ENCODE peak calls at places on chromosomes 16 and 17, in eight cellular contexts. C is NCI-H1417, L is tibial nerve, N is naive B cell, R is cardiac fibroblast, V is midbrain, A is WTC11, H is posterior cingulate gyrus. J is an unnamed sample.

GRCh38 chr16:63458842-63459241 is 1422.6 kb upstream of the CDH8 start:
- DNase-seq in C (no peak), A (no peak), H (no peak), N (no peak), R (no peak), L (no peak), V (no peak), J (no peak)

GRCh38 chr16:1509307-1510221 is 16.4 kb downstream of the TELO2 start:
- DNase-seq in C (no peak), N (no peak), L (no peak), A (no peak), V (no peak), H (no peak), R (no peak), J (no peak)

GRCh38 chr17:68290268-68290954 is 516 bp downstream of the SLC16A6 start:
- DNase-seq in V (no peak), A (peak; percentile 65), N (peak; percentile 54), R (no peak), H (peak; percentile 81), C (peak; percentile 43), L (no peak), J (peak; percentile 82)

GRCh38 chr17:76793775-76794174 is 55.9 kb downstream of the MFSD11 start:
- DNase-seq in H (no peak), L (no peak), R (peak; percentile 38), C (peak; percentile 71), V (no peak), A (no peak), N (no peak), J (peak; percentile 59)

GRCh38 chr16:8355714-8356113 is 234.6 kb downstream of the TMEM114 start:
- DNase-seq in H (no peak), V (peak; percentile 8), N (no peak), A (no peak), C (no peak), L (no peak), R (no peak), J (peak; percentile 56)

GRCh38 chr16:83586036-83586810 is 221.6 kb upstream of the HSBP1 start:
- DNase-seq in C (peak; percentile 76), V (no peak), R (no peak), A (no peak), L (no peak), N (no peak), H (no peak), J (no peak)

GRCh38 chr16:89375021-89375420 is 115.3 kb downstream of the ANKRD11 start:
- DNase-seq in V (no peak), C (peak; percentile 82), N (peak; percentile 79), R (no peak), A (no peak), L (no peak), H (no peak), J (no peak)

GRCh38 chr17:61786088-61786487 is 77.2 kb downstream of the BRIP1 start:
- DNase-seq in H (no peak), C (peak; percentile 23), N (no peak), V (no peak), A (no peak), L (no peak), R (no peak), J (no peak)

GRCh38 chr16:2776500-2777139 is 460 bp downstream of the ELOB start:
- DNase-seq in R (no peak), C (peak; percentile 69), V (peak; percentile 41), L (no peak), N (no peak), H (peak; percentile 69), A (peak; percentile 37), J (no peak)

GRCh38 chr17:81927145-81927652 is 336 bp downstream of the MAFG start:
- DNase-seq in V (no peak), C (peak; percentile 54), H (no peak), N (no peak), A (no peak), L (no peak), R (no peak), J (no peak)

GRCh38 chr17:78889525-78889924 is 13.5 kb downstream of the CEP295NL start:
- DNase-seq in L (no peak), A (no peak), H (no peak), C (no peak), V (no peak), N (peak; percentile 76), R (no peak), J (no peak)

GRCh38 chr16:85906349-85906748 is 7.4 kb downstream of the IRF8 start:
- DNase-seq in L (no peak), R (no peak), C (no peak), H (no peak), N (no peak), A (no peak), V (no peak), J (peak; percentile 28)

GRCh38 chr17:29376667-29377268 is 13.4 kb upstream of the TAOK1 start:
- DNase-seq in C (no peak), V (peak; percentile 91), N (no peak), L (no peak), A (no peak), H (peak; percentile 93), R (peak; percentile 91), J (peak; percentile 59)

GRCh38 chr17:32697728-32698625 is 178.9 kb downstream of the MYO1D start:
- DNase-seq in R (no peak), N (no peak), L (no peak), C (no peak), A (no peak), H (no peak), V (no peak), J (no peak)

GRCh38 chr17:32609085-32609484 is 122.3 kb downstream of the CDK5R1 start:
- DNase-seq in R (no peak), L (no peak), H (no peak), C (peak; percentile 61), A (no peak), N (peak; percentile 75), V (no peak), J (peak; percentile 22)

GRCh38 chr17:10053976-10054551 is 144.3 kb downstream of the GAS7 start:
- DNase-seq in L (no peak), N (no peak), V (no peak), A (no peak), C (no peak), H (no peak), R (no peak), J (no peak)

GRCh38 chr16:70746040-70746707 is 54.8 kb downstream of the VAC14 start:
- DNase-seq in N (no peak), V (peak; percentile 4), H (peak; percentile 85), A (no peak), C (no peak), L (no peak), R (peak; percentile 87), J (no peak)

GRCh38 chr17:17752822-17753448 is 71.7 kb downstream of the RAI1 start:
- DNase-seq in A (no peak), R (no peak), L (no peak), C (no peak), H (no peak), V (peak; percentile 52), N (no peak), J (peak; percentile 69)

GRCh38 chr16:53511403-53512280 is 8.6 kb upstream of the AKTIP start:
- DNase-seq in L (no peak), R (no peak), C (peak; percentile 78), N (no peak), A (no peak), H (no peak), V (no peak), J (no peak)

GRCh38 chr16:57186630-57187507 is 740 bp downstream of the RSPRY1 start:
- DNase-seq in L (no peak), N (peak; percentile 6), V (no peak), H (no peak), C (peak; percentile 63), R (no peak), A (no peak), J (peak; percentile 45)